ENCODE peak calls at places on chromosomes 4 and X, in four cellular contexts. K is transverse colon, S is SK-N-SH, Z is suprapubic skin. I is an unnamed sample.

GRCh38 chrX:107465932-107466620 is 16.6 kb downstream of the FRMPD3 start:
- DNase-seq in K (no peak), Z (no peak), S (no peak), I (no peak)

GRCh38 chrX:39242187-39242586 is 440.9 kb downstream of the MID1IP1 start:
- DNase-seq in Z (no peak), S (peak; percentile 16), K (peak; percentile 52), I (no peak)

GRCh38 chr4:75542824-75543223 is 13.0 kb upstream of the ODAPH start:
- DNase-seq in Z (no peak), K (no peak), S (no peak), I (no peak)

GRCh38 chr4:101701551-101701950 is 89.0 kb upstream of the BANK1 start:
- DNase-seq in Z (no peak), S (no peak), K (no peak), I (no peak)

GRCh38 chrX:114268643-114269042 is 315.2 kb upstream of the HTR2C start:
- DNase-seq in Z (no peak), S (no peak), K (no peak), I (no peak)

GRCh38 chr4:124423160-124423559 is 289.4 kb downstream of the ANKRD50 start:
- DNase-seq in K (no peak), Z (no peak), S (no peak), I (no peak)

GRCh38 chr4:101125045-101125713 is 222.1 kb downstream of the PPP3CA start:
- DNase-seq in S (no peak), Z (no peak), K (no peak), I (no peak)

GRCh38 chr4:726235-726787 is 20.7 kb downstream of the PCGF3 start:
- DNase-seq in Z (no peak), S (no peak), K (no peak), I (no peak)

GRCh38 chrX:56233682-56234081 is 1.5 kb downstream of the KLF8 start:
- DNase-seq in Z (peak; percentile 66), K (peak; percentile 45), S (no peak), I (peak; percentile 84)

GRCh38 chr4:188107931-188108843 is 1.2 kb downstream of the TRIML2 start:
- DNase-seq in S (no peak), Z (no peak), K (no peak), I (no peak)

GRCh38 chrX:10514891-10515290 is 105.5 kb downstream of the MID1 start:
- DNase-seq in K (no peak), S (no peak), Z (no peak), I (no peak)

GRCh38 chrX:136623400-136623799 is 24.6 kb upstream of the CD40LG start:
- DNase-seq in S (no peak), K (no peak), Z (no peak), I (no peak)

GRCh38 chr4:10173039-10173753 is 56.6 kb upstream of the WDR1 start:
- DNase-seq in S (no peak), K (peak; percentile 25), Z (no peak), I (peak; percentile 83)

GRCh38 chr4:166045457-166045856 is 172.4 kb downstream of the TLL1 start:
- DNase-seq in S (no peak), Z (no peak), K (no peak), I (no peak)

GRCh38 chr4:5808081-5808741 is 84.7 kb downstream of the CRMP1 start:
- DNase-seq in K (no peak), S (peak; percentile 50), Z (no peak), I (peak; percentile 75)

GRCh38 chr4:27087306-27088045 is 226.8 kb downstream of the STIM2 start:
- DNase-seq in S (no peak), Z (no peak), K (no peak), I (no peak)

GRCh38 chr4:5164221-5164912 is 113.1 kb downstream of the STK32B start:
- DNase-seq in Z (no peak), K (no peak), S (no peak), I (no peak)

GRCh38 chr4:176034498-176034897 is 31.1 kb upstream of the WDR17 start:
- DNase-seq in S (peak; percentile 24), K (no peak), Z (no peak), I (no peak)

GRCh38 chr4:3157366-3157765 is 82.9 kb downstream of the HTT start:
- DNase-seq in K (no peak), S (no peak), Z (no peak), I (no peak)
- H3K27me3 ChIP-seq in K (no peaks in the 10 kb centered on the region), S (no peaks in the 10 kb centered on the region), Z (no peaks in the 10 kb centered on the region), I (no peaks in the 10 kb centered on the region)

DNA sequence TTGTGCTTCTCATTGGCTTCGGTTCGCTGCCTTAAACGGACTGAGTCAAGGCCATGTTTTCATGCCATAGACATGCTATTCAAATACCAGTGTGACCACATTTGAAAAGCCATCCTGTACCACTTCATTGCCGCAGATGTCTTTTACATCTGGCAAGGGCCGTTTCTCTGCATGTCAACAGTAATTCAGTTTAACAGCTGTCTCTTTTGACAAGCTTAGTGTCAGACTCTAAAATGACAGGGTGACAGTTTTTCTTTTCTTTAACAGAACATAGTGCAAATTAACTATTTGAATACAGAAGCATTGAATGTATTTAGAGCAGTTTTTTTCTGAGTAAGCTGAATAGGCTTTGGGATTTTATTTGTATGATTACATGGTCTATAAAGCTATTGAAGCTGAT is 362.2 kb upstream of the POU3F4 start:
- DNase-seq in Z (no peak), K (no peak), S (no peak), I (no peak)
- TF ChIP-seq POLR2AphosphoS5 in Z (no peak), K (no peak), S (no peak), I (no peak)

GRCh38 chr4:60757986-60758385 is 442.1 kb upstream of the ADGRL3 start:
- DNase-seq in K (no peak), S (no peak), Z (no peak), I (no peak)

GRCh38 chr4:60759518-60760245 is 440.4 kb upstream of the ADGRL3 start:
- DNase-seq in K (no peak), Z (no peak), S (no peak), I (no peak)
- TF ChIP-seq CTCF in K (peak; percentile 8), Z (no peak), S (peak; percentile 50), I (no peak)

DNA sequence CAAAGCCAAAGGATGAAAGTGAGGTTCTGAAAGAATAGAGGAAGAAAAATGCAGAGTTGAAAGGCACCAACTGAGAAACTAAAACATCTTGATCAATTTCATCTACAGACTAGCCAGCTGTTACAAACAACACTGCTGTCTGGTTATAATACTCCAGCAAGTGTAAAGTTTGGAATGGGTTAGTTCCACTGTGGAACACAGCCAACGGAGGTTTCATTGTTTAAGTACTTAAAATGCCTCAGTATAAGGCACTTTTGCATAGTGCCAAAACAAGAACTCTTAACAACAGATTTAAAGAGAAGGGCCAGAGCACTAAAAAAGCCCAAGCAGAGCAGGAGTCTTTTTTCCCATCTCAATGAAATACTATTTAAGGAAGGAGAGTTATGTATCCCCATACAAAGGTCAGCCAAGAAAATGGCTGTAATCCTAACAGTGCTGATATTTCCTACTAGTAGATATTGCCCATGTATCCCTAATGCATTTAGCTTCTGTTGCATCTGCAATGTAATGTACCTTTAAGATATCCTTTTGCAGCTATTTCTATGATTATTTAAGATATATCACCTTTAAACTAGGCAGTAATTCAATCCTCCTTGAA is 16.5 kb downstream of the ACSL4 start:
- DNase-seq in K (no peak), Z (no peak), S (no peak), I (no peak)
- H3K27me3 ChIP-seq in K (no peaks in the 10 kb centered on the region), Z (no peaks in the 10 kb centered on the region), S (no peaks in the 10 kb centered on the region), I (no peaks in the 10 kb centered on the region)